ENCODE peak calls at places on chromosomes 5 and 9, in six cellular contexts. F is GM23248, H is GM23338, J is heart left ventricle, T is left ventricle myocardium inferior, W is HepG2. R is an unnamed sample. For H3K4me1, the result is how much of the 10 kb centered on the place peaks cover.

GRCh38 chr5:111680737-111681413 is 76.1 kb downstream of the NREP start:
- DNase-seq in F (peak), H (no peak), J (peak), T (peak), W (peak), R (peak)

GRCh38 chr5:14723648-14724231 is 59.2 kb downstream of the OTULIN start:
- DNase-seq in F (peak), H (no peak), J (no peak), T (no peak), W (no peak), R (no peak)

GRCh38 chr5:322942-323879 is 1.7 kb downstream of the AHRR start:
- DNase-seq in F (peak), H (peak), J (no peak), T (no peak), W (no peak), R (no peak)

GRCh38 chr5:34914671-34915138 is 599 bp downstream of the RAD1 start:
- DNase-seq in F (peak), H (peak), J (peak), T (peak), W (no peak), R (no peak)

GRCh38 chr5:142512041-142512679 is 173.7 kb downstream of the FGF1 start:
- DNase-seq in F (peak), H (no peak), J (no peak), T (no peak), W (no peak), R (peak)

GRCh38 chr9:72299017-72299603 is 65.9 kb downstream of the ZFAND5 start:
- DNase-seq in F (no peak), H (no peak), J (no peak), T (no peak), W (no peak), R (no peak)

GRCh38 chr9:135601988-135602387 is 37.4 kb downstream of the GLT6D1 start:
- DNase-seq in F (no peak), H (no peak), J (no peak), T (no peak), W (no peak), R (no peak)

GRCh38 chr9:113587471-113588031 is 124.0 kb downstream of the RGS3 start:
- DNase-seq in F (no peak), H (peak), J (peak), T (peak), W (no peak), R (no peak)

GRCh38 chr5:22986281-22986680 is 133.1 kb upstream of the CDH12 start:
- DNase-seq in F (no peak), H (no peak), J (no peak), T (no peak), W (no peak), R (no peak)
- H3K4me3 ChIP-seq in F (no peak), H (no peak), J (no peak), T (no peak), W (no peak), R (no peak)

GRCh38 chr5:76544268-76544926 is 78.8 kb downstream of the F2RL2 start:
- DNase-seq in F (peak), H (peak), J (no peak), T (no peak), W (peak), R (no peak)
- H3K4me1 ChIP-seq in F (under half), H (under half), J (under half), T (under half), W (half or more), R (under half)

GRCh38 chr5:36607838-36608783 is 1.7 kb downstream of the SLC1A3 start:
- DNase-seq in F (peak), H (no peak), J (no peak), T (no peak), W (no peak), R (no peak)
- H3K4me3 ChIP-seq in F (peak), H (peak), J (peak), T (peak), W (no peak), R (no peak)

GRCh38 chr5:60792438-60792837 is 51.6 kb downstream of the ELOVL7 start:
- DNase-seq in F (no peak), H (no peak), J (no peak), T (no peak), W (no peak), R (no peak)
- H3K4me1 ChIP-seq in F (under half), H (under half), J (under half), T (under half), W (under half), R (under half)

DNA sequence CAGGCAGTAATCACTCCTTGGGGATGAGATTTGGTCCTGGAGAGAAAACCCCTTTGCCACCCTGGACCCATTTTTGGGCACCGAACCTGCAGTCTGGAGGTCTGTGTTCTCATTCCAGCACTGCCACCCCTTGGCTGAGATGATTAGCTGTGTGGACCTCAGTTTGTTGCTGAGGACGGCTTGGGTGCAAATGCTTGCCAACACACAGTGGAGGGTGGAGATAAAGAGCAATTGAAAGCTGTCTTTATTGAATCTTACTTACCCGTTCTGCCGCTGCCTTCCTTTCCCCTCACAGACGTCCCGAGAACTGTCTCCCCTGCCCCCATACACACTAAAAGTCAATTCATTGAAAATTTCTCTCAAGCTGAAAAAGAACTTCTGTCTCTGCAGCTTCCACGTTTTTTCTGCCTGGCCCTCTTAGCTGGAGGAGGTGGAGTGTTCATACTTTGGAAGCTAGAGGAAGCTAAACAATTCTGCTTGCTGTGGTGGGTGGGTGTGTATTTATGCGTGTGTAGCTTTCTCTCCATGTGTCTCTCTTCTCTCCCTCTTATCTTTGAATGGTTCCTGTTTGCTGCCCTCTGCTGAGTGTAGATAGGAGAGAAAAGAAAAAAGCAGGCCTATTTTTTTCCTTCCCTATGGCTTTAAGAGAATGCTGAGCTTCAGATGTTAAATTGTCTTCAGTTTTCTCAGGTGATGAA is 6.6 kb downstream of the GALNT10 start:
- DNase-seq in F (no peak), H (peak), J (no peak), T (no peak), W (peak), R (no peak)
- H3K4me3 ChIP-seq in F (no peak), H (peak), J (no peak), T (no peak), W (no peak), R (no peak)

DNA sequence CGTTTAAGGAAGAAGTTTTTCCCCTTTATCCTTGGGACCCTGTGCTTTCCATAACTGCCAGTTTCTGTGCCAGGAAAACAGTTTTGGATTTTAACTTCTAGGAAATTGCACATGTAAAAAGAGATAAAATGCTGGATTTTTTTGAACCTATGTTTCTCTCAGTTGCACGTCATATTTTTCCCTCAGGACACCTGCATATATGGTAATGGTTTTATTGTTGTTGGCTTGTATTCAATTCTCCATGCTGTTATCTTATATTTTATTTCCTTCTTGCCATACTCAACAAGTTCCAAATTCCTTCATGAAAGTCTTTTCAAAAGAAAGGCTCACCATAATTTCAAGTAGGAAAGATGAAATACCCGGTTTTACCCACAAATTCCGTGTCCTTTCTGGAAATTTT is 7.9 kb upstream of the ADAMTSL1 start:
- DNase-seq in F (no peak), H (no peak), J (no peak), T (no peak), W (no peak), R (no peak)
- H3K4me1 ChIP-seq in F (under half), H (under half), J (under half), T (under half), W (under half), R (under half)

GRCh38 chr9:93187047-93187446 is 3.1 kb downstream of the WNK2 start:
- DNase-seq in F (no peak), H (no peak), J (peak), T (peak), W (no peak), R (no peak)
- H3K4me3 ChIP-seq in F (no peak), H (no peak), J (peak), T (peak), W (peak), R (no peak)

GRCh38 chr5:42631241-42631640 is 125.4 kb upstream of the CCDC152 start:
- DNase-seq in F (no peak), H (no peak), J (no peak), T (no peak), W (no peak), R (no peak)
- H3K4me1 ChIP-seq in F (under half), H (under half), J (under half), T (under half), W (under half), R (under half)

DNA sequence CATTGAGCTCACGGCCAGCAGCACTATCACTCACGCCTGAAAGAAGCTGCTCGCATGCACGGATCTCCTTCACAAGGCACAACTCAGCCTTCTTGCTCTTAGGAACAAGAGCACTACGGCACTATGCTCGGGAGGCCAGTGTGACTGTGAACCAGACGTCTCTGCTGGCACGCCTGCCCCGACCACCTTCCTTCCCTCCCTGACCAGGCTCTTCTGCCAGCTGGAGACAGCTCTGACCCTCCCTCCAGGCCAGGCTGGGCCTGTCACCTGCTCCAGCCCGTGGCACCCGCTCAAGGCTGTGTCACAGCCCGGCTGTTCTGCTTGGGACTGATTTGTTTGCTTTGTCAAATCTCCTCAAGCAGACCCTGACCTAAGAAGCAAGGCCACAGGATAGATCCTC is 7.0 kb downstream of the TBC1D9B start:
- DNase-seq in F (no peak), H (no peak), J (no peak), T (no peak), W (no peak), R (no peak)
- H3K4me3 ChIP-seq in F (no peak), H (no peak), J (no peak), T (no peak), W (no peak), R (no peak)